ENCODE peak calls at places on chromosomes 16 and 17, in eight cellular contexts. O is HEK293T; F is dorsolateral prefrontal cortex; V is fibroblast of the aortic adventitia; H is NCI-H187 treated with DMSO at 0.1 percent for 48 hours; J is effector memory CD4-positive, alpha-beta T cell; S is stimulated activated CD8-positive, alpha-beta memory T cell treated with anti-CD3 and anti-CD28 coated beads, Interleukin-2, amount 100 ng/mL, for 48 hours; P is BE2C. Q is an unnamed sample.

GRCh38 chr17:62675260-62675659 is 47.8 kb downstream of the MRC2 start:
- DNase-seq in J (no peak), H (no peak), O (no peak), S (no peak), V (peak), F (peak), P (no peak), Q (peak)

GRCh38 chr16:81695431-81695890 is 83.6 kb upstream of the PLCG2 start:
- DNase-seq in F (no peak), P (no peak), H (no peak), S (no peak), O (no peak), V (peak), J (no peak), Q (no peak)

GRCh38 chr17:31095239-31096105 is 695 bp downstream of the NF1 start:
- DNase-seq in F (peak), H (no peak), P (peak), S (no peak), O (peak), V (peak), J (no peak), Q (no peak)

GRCh38 chr16:84029297-84030096 is 13.1 kb downstream of the SLC38A8 start:
- DNase-seq in P (no peak), H (no peak), J (no peak), F (no peak), S (no peak), O (no peak), V (no peak), Q (no peak)

GRCh38 chr17:43780135-43780534 is at the start of gene CFAP97D1:
- DNase-seq in H (no peak), J (no peak), P (no peak), F (no peak), S (no peak), V (no peak), O (no peak), Q (no peak)

GRCh38 chr16:52552643-52553042 is 5.7 kb upstream of the TOX3 start:
- DNase-seq in O (no peak), P (no peak), J (no peak), F (no peak), H (no peak), V (no peak), S (no peak), Q (no peak)

GRCh38 chr17:19019041-19019941 is 14.7 kb upstream of the FAM83G start:
- DNase-seq in F (no peak), H (no peak), V (no peak), P (peak), O (no peak), J (no peak), S (no peak), Q (no peak)

GRCh38 chr17:2214887-2215615 is 88.5 kb downstream of the SMG6 start:
- DNase-seq in J (no peak), H (no peak), O (no peak), S (no peak), P (no peak), V (peak), F (peak), Q (no peak)

Q was measured in amygdala.